ENCODE peak calls at places on chromosomes 12 and 14, in five cellular contexts. W, Z, I, C and G are unnamed samples. For H3K36me3, the result is how much of the 10 kb centered on the place peaks cover.

GRCh38 chr12:132610896-132611602 is 667 bp upstream of the LRCOL1 start:
- DNase-seq in C (no peak), I (no peak), W (no peak), Z (no peak), G (no peak)

GRCh38 chr12:129873458-129873857 is 30.4 kb downstream of the TMEM132D start:
- DNase-seq in Z (no peak), W (no peak), I (no peak), C (no peak), G (no peak)

GRCh38 chr14:49306152-49306751 is 279.9 kb downstream of the RPS29 start:
- DNase-seq in I (no peak), C (peak), Z (no peak), W (no peak), G (peak)

GRCh38 chr12:12273291-12273957 is 6.6 kb upstream of the LRP6 start:
- DNase-seq in W (no peak), C (no peak), Z (no peak), I (no peak), G (no peak)

GRCh38 chr14:103735815-103736545 is 20.4 kb downstream of the ZFYVE21 start:
- DNase-seq in Z (no peak), C (no peak), W (peak), I (peak), G (no peak)

GRCh38 chr12:45674583-45674982 is 54.9 kb upstream of the ARID2 start:
- DNase-seq in Z (no peak), W (peak), C (peak), I (peak), G (peak)

GRCh38 chr14:31194095-31194494 is 13.5 kb downstream of the HECTD1 start:
- DNase-seq in Z (no peak), I (no peak), W (no peak), C (peak), G (no peak)

GRCh38 chr14:101120636-101121398 is 217.3 kb upstream of the RTL1 start:
- DNase-seq in W (peak), C (no peak), I (no peak), Z (peak), G (no peak)

GRCh38 chr14:81312289-81312876 is 87.7 kb downstream of the STON2 start:
- DNase-seq in Z (no peak), I (no peak), W (no peak), C (no peak), G (no peak)

GRCh38 chr14:43471595-43471994 is 1035.5 kb downstream of the FSCB start:
- DNase-seq in Z (no peak), C (no peak), W (no peak), I (no peak), G (no peak)

GRCh38 chr14:100747736-100748135 is 21.0 kb downstream of the DLK1 start:
- DNase-seq in Z (no peak), I (no peak), C (no peak), W (no peak), G (no peak)

GRCh38 chr14:60575008-60575407 is 66.1 kb downstream of the SIX6 start:
- DNase-seq in W (no peak), I (no peak), Z (no peak), C (no peak), G (no peak)

GRCh38 chr12:24409868-24410267 is 460.4 kb upstream of the SOX5 start:
- DNase-seq in C (no peak), Z (no peak), W (no peak), I (no peak), G (no peak)

GRCh38 chr12:75766263-75767160 is 255.1 kb upstream of the KRR1 start:
- DNase-seq in W (no peak), C (peak), I (no peak), Z (no peak), G (peak)

GRCh38 chr12:121446760-121447159 is 46.8 kb downstream of the RNF34 start:
- DNase-seq in C (no peak), I (no peak), W (no peak), Z (no peak), G (no peak)

GRCh38 chr12:121443911-121444841 is 44.3 kb downstream of the RNF34 start:
- DNase-seq in I (no peak), C (no peak), Z (no peak), W (no peak), G (no peak)

GRCh38 chr12:121443193-121443829 is 43.4 kb downstream of the RNF34 start:
- DNase-seq in I (peak), W (peak), C (peak), Z (peak), G (peak)

GRCh38 chr12:121442028-121442948 is 42.4 kb downstream of the RNF34 start:
- DNase-seq in C (no peak), I (no peak), W (no peak), Z (no peak), G (no peak)

GRCh38 chr12:121444842-121445202 is 44.9 kb downstream of the RNF34 start:
- DNase-seq in W (no peak), Z (no peak), C (no peak), I (no peak), G (no peak)
- H3K27ac ChIP-seq in W (no peak), Z (no peak), C (no peak), I (no peak), G (no peak)

DNA sequence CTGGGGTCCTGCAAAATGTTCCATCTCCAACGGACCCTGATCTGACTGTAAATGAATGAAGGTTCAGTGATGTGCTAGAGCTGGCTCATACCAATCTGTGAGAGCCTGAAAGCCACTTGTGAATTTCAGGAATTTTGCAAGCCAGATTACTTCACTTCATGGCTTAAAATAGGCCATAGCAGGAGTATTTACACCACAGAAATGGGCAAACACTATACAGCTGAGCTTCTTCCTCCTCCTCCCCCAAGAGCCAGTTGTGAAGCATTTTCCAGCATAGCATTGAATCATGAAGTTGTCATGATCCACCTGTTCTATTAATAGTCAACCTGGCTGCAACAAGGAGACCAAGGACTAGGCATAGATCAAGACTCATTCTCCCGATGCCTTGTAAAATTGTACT is 141.3 kb upstream of the RASSF8 start:
- DNase-seq in I (no peak), W (no peak), C (no peak), Z (no peak), G (no peak)
- TF ChIP-seq CTCF in I (no peak), W (no peak), C (no peak), Z (no peak), G (no peak)

GRCh38 chr12:119841433-119842210 is 35.5 kb downstream of the CIT start:
- DNase-seq in W (no peak), I (no peak), Z (no peak), C (peak), G (peak)

GRCh38 chr12:119839201-119839600 is 37.9 kb downstream of the CIT start:
- DNase-seq in W (no peak), Z (no peak), I (no peak), C (no peak), G (no peak)

GRCh38 chr12:119842380-119842779 is 34.7 kb downstream of the CIT start:
- DNase-seq in W (no peak), I (no peak), C (no peak), Z (no peak), G (no peak)

GRCh38 chr12:119838781-119839180 is 38.3 kb downstream of the CIT start:
- DNase-seq in I (no peak), W (no peak), Z (no peak), C (no peak), G (no peak)

GRCh38 chr12:119840617-119841016 is 36.5 kb downstream of the CIT start:
- DNase-seq in Z (no peak), W (no peak), C (no peak), I (no peak), G (no peak)
- H3K36me3 ChIP-seq in Z (under half), W (under half), C (under half), I (under half), G (under half)

GRCh38 chr12:8914716-8915526 is 612 bp downstream of the PHC1 start:
- DNase-seq in C (peak), Z (peak), I (peak), W (peak), G (peak)

GRCh38 chr12:8911606-8912268 is 2.6 kb upstream of the PHC1 start:
- DNase-seq in C (no peak), Z (no peak), I (no peak), W (no peak), G (no peak)

GRCh38 chr12:8909752-8910151 is 4.6 kb upstream of the PHC1 start:
- DNase-seq in Z (no peak), C (no peak), W (no peak), I (no peak), G (no peak)

GRCh38 chr12:8913702-8914032 is 642 bp upstream of the PHC1 start:
- DNase-seq in I (no peak), W (no peak), C (no peak), Z (no peak), G (no peak)

DNA sequence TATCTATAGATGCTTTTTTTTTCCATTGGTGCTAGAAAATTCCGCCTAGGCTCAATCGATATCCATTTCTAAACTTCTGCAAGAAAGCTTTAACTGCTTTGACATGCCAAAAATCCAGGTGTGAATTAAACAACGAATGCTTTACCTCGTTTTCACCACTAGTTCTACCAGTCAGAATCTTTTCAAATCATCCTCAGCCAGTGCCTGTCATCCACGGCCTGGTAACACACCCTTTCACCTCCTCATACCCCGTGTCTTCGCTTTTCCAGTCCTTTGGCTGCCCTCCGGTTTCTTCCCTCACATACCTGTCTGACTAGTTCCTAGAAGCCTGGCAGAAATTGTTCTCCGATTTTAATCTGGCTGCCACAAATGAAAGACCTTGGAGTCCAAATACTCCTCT is 1.4 kb upstream of the PHC1 start:
- DNase-seq in W (no peak), C (no peak), I (peak), Z (peak), G (peak)
- H3K27ac ChIP-seq in W (peak), C (no peak), I (peak), Z (no peak), G (peak)